ENCODE peak calls at places on chromosomes 5 and 9, in five cellular contexts. W, G, D, K and Q are unnamed samples.

GRCh38 chr9:116550728-116551436 is 136.2 kb upstream of the TRIM32 start:
- DNase-seq in W (no peak), G (no peak), D (no peak), K (peak; percentile 83), Q (no peak)

GRCh38 chr9:3828495-3828894 is 302.7 kb upstream of the RFX3 start:
- DNase-seq in W (no peak), G (no peak), D (no peak), K (no peak), Q (no peak)

GRCh38 chr5:41115281-41115680 is 44.1 kb upstream of the MROH2B start:
- DNase-seq in W (no peak), G (no peak), D (no peak), K (peak; percentile 71), Q (no peak)

GRCh38 chr9:16825971-16826370 is 44.5 kb downstream of the BNC2 start:
- DNase-seq in W (no peak), G (no peak), D (no peak), K (peak; percentile 73), Q (no peak)

GRCh38 chr9:17402309-17402708 is 176.6 kb upstream of the SH3GL2 start:
- DNase-seq in W (no peak), G (peak; percentile 29), D (no peak), K (peak; percentile 49), Q (no peak)

GRCh38 chr5:56102885-56103284 is 108.1 kb upstream of the IL6ST start:
- DNase-seq in W (no peak), G (peak; percentile 82), D (no peak), K (no peak), Q (no peak)

GRCh38 chr9:109150925-109151547 is 16.0 kb downstream of the FRRS1L start:
- DNase-seq in W (peak; percentile 69), G (no peak), D (no peak), K (no peak), Q (no peak)

GRCh38 chr5:137758719-137759312 is 4.7 kb upstream of the HNRNPA0 start:
- DNase-seq in W (no peak), G (no peak), D (no peak), K (no peak), Q (no peak)

GRCh38 chr5:8756498-8757084 is 789.3 kb downstream of the SEMA5A start:
- DNase-seq in W (no peak), G (peak; percentile 29), D (no peak), K (peak; percentile 78), Q (no peak)

GRCh38 chr9:125003332-125003731 is 62.4 kb upstream of the GOLGA1 start:
- DNase-seq in W (no peak), G (no peak), D (no peak), K (no peak), Q (no peak)

GRCh38 chr9:128203842-128204551 is 818 bp downstream of the DNM1 start:
- DNase-seq in W (no peak), G (peak; percentile 21), D (no peak), K (peak; percentile 26), Q (no peak)

GRCh38 chr9:37410969-37411785 is 11.3 kb upstream of the GRHPR start:
- DNase-seq in W (no peak), G (no peak), D (no peak), K (no peak), Q (no peak)

GRCh38 chr5:36027066-36027465 is 35.9 kb upstream of the UGT3A1 start:
- DNase-seq in W (no peak), G (no peak), D (no peak), K (no peak), Q (no peak)

GRCh38 chr9:26086396-26086795 is 408.2 kb upstream of the TUSC1 start:
- DNase-seq in W (no peak), G (no peak), D (no peak), K (no peak), Q (no peak)

GRCh38 chr9:25864509-25864908 is 186.3 kb upstream of the TUSC1 start:
- DNase-seq in W (no peak), G (peak; percentile 90), D (no peak), K (no peak), Q (no peak)

GRCh38 chr9:100011062-100011681 is 87.6 kb downstream of the ERP44 start:
- DNase-seq in W (peak; percentile 28), G (peak; percentile 62), D (peak; percentile 59), K (peak; percentile 79), Q (no peak)

GRCh38 chr5:35223777-35224395 is 6.4 kb downstream of the PRLR start:
- DNase-seq in W (peak; percentile 42), G (no peak), D (no peak), K (no peak), Q (no peak)

GRCh38 chr5:149605998-149606721 is 24.9 kb downstream of the ARHGEF37 start:
- DNase-seq in W (peak; percentile 81), G (no peak), D (peak; percentile 90), K (peak; percentile 87), Q (no peak)

GRCh38 chr9:126886897-126887296 is 26.5 kb downstream of the ZBTB34 start:
- DNase-seq in W (no peak), G (no peak), D (no peak), K (no peak), Q (no peak)

GRCh38 chr5:53422539-53422938 is 57.9 kb upstream of the FST start:
- DNase-seq in W (no peak), G (peak; percentile 35), D (no peak), K (peak; percentile 54), Q (no peak)

GRCh38 chr5:52269395-52269794 is 518.3 kb upstream of the ITGA1 start:
- DNase-seq in W (no peak), G (no peak), D (no peak), K (no peak), Q (no peak)

GRCh38 chr9:137748311-137748710 is 129.3 kb upstream of the CACNA1B start:
- DNase-seq in W (no peak), G (no peak), D (no peak), K (no peak), Q (no peak)

GRCh38 chr9:117825609-117826347 is 121.6 kb downstream of the TLR4 start:
- DNase-seq in W (no peak), G (no peak), D (no peak), K (no peak), Q (no peak)

GRCh38 chr9:18268381-18268780 is 205.6 kb upstream of the ADAMTSL1 start:
- DNase-seq in W (no peak), G (peak; percentile 35), D (peak; percentile 18), K (peak; percentile 40), Q (no peak)

DNA sequence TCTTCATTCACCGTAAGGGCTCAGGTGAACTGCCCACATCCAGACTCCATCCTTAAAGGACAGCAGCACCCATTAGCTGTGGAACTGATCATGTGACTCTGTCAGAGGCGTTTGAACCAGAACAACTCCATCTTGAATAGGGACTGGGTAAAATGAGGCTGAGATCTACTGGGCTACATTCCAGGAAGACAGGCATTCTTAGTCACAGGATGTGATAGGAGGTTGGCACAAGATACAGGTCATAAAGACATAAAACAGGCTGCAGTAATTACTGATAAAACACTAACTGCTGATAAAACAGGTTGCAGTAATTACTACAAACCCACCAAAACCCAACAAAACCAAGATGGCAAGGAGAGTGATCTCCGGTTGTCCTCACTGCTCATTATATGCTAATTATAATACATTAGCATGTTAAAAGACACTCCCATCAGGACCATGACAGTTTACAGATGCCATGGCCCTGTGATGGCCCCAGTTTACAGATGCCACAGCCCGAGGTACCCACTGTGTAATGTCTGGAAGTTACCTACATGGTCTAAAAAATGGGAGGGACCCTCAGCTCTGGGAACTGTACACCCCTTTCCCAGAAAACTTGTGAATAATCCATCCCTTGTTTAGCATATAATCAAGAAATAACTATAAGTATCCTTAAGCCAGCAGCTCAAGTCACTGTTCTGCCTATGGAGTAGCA is 28.6 kb downstream of the BICD2 start:
- DNase-seq in W (no peak), G (peak; percentile 64), D (no peak), K (no peak), Q (no peak)
- H3K4me1 ChIP-seq in W (peaks cover 2% of the 10 kb centered on the region), G (peaks cover 28% of the 10 kb centered on the region), D (peaks cover 26% of the 10 kb centered on the region), K (peaks cover 2% of the 10 kb centered on the region), Q (peaks cover 44% of the 10 kb centered on the region)

GRCh38 chr5:3944930-3945329 is 349.3 kb downstream of the IRX1 start:
- DNase-seq in W (no peak), G (no peak), D (no peak), K (no peak), Q (no peak)
- H3K9me3 ChIP-seq in W (no peaks in the 10 kb centered on the region), G (peaks cover 2% of the 10 kb centered on the region), D (peaks cover 21% of the 10 kb centered on the region), K (no peaks in the 10 kb centered on the region), Q (no peaks in the 10 kb centered on the region)

DNA sequence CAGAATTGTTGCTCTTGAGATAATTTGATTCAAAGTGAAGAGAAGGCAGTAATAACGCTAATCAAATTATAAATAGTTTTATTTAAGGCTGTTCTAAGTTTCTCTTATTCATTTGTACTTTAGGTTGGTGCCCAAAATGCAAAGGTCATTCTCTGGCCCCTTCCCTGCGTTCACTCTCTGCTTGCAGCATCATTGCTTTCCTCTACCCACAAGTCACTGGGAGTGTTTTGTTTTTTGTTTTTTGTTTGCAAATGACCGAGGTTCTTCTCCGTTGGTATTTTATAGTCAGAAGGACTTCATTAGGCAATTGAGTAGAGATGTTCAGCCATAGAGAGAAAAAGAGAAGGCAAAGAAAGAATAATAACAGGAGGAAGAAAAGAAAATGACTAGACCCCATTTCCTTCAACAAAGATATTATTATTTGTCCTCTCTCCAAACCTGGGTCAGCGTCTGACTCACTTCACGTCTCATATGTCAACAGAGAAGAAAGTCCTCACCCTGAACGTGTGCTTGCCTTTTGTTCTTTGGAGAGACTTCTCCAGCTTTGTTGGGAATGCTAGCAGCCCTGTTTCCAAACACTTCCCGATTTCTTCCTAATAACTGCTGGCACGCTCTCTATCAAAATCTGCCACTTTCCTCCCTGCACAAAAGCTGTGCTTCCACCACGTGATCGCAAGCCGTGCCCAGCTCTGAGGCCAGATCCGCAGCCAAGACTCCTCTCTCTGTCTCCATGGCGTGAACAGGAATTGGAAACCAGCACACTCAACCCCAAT is 119.8 kb downstream of the EBF1 start:
- DNase-seq in W (no peak), G (peak; percentile 86), D (no peak), K (peak; percentile 55), Q (no peak)
- H3K4me3 ChIP-seq in W (no peak overlapping the region), G (no peak overlapping the region), D (no peak overlapping the region), K (peak overlapping the region; percentile 3), Q (peak overlapping the region; percentile 41)

GRCh38 chr5:138955013-138955660 is 80.0 kb upstream of the LRRTM2 start:
- DNase-seq in W (peak; percentile 53), G (no peak), D (no peak), K (peak; percentile 84), Q (no peak)
- H3K4me1 ChIP-seq in W (peaks cover 11% of the 10 kb centered on the region), G (peaks cover 6% of the 10 kb centered on the region), D (no peaks in the 10 kb centered on the region), K (peaks cover 23% of the 10 kb centered on the region), Q (peaks cover 46% of the 10 kb centered on the region)

GRCh38 chr9:5632540-5632939 is 3.6 kb downstream of the RIC1 start:
- DNase-seq in W (no peak), G (no peak), D (no peak), K (no peak), Q (no peak)
- H3K9me3 ChIP-seq in W (no peaks in the 10 kb centered on the region), G (peaks cover 4% of the 10 kb centered on the region), D (peaks cover 5% of the 10 kb centered on the region), K (no peaks in the 10 kb centered on the region), Q (no peaks in the 10 kb centered on the region)

DNA sequence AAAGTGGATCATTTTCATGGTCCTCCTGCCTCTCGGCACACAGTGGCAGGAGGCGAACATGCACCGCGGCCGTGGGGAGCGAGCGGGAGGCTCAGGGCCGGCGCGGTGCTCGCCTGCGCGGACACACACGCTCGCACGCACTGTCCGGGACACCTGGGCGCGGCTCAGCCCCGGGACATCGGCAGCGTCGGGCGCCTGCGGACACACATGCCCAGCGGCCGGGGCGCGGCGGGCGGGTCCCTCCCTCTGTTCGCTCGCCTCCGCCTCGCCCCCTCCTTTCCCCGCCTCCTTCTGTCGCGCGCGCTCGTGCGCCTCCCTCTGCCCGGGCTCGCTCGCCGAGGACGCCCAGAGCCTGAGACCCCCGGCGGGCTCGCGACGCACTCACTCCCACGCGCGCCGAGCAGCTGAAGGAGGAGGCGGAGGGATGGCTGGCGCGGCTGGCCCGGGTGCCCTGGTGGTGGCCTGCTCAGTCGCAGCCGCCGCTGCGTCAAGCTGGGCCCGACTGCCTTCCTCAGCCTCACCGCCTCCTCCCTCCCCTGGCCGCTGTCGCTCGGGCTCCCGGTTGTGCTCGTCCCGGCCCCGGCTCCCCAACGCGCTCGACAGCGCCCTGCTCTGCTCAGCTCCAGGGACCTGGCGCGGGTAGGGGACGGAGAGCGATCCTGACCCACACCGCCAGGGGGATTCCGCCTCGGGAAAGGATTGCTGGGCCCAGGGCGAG is at the start of gene FRMD3:
- DNase-seq in W (peak; percentile 72), G (peak; percentile 66), D (peak; percentile 43), K (peak; percentile 29), Q (no peak)
- H3K4me3 ChIP-seq in W (peak within 1 kb of the TSS; percentile 61), G (peak within 1 kb of the TSS; percentile 29), D (peak within 1 kb of the TSS; percentile 36), K (peak within 1 kb of the TSS; percentile 33), Q (peak within 1 kb of the TSS; percentile 71)